ENCODE peak calls at places on chromosomes 3 and 15, in six cellular contexts. One of them, this sample, is unnamed.

GRCh38 chr3:5425371-5425770 is 237.9 kb downstream of the EDEM1 start:
- DNase-seq in astrocyte of the cerebellum: no peak
- DNase-seq in heart left ventricle: no peak
- DNase-seq in WERI-Rb-1: no peak
- DNase-seq in HFF-Myc: no peak
- DNase-seq in astrocyte: no peak
- DNase-seq in this sample: no peak

GRCh38 chr15:47663106-47663505 is 54.2 kb upstream of the SEMA6D start:
- DNase-seq in astrocyte of the cerebellum: no peak
- DNase-seq in heart left ventricle: no peak
- DNase-seq in WERI-Rb-1: no peak
- DNase-seq in HFF-Myc: no peak
- DNase-seq in astrocyte: no peak
- DNase-seq in this sample: no peak

GRCh38 chr15:68209735-68210408 is 4.7 kb upstream of the CALML4 start:
- DNase-seq in astrocyte of the cerebellum: no peak
- DNase-seq in heart left ventricle: no peak
- DNase-seq in WERI-Rb-1: no peak
- DNase-seq in HFF-Myc: no peak
- DNase-seq in astrocyte: no peak
- DNase-seq in this sample: no peak

GRCh38 chr3:185325946-185326791 is 36.8 kb upstream of the MAP3K13 start:
- DNase-seq in astrocyte of the cerebellum: no peak
- DNase-seq in heart left ventricle: no peak
- DNase-seq in WERI-Rb-1: no peak
- DNase-seq in HFF-Myc: no peak
- DNase-seq in astrocyte: no peak
- DNase-seq in this sample: no peak

GRCh38 chr3:144289057-144289456 is 317.4 kb downstream of the DIPK2A start:
- DNase-seq in astrocyte of the cerebellum: no peak
- DNase-seq in heart left ventricle: no peak
- DNase-seq in WERI-Rb-1: no peak
- DNase-seq in HFF-Myc: no peak
- DNase-seq in astrocyte: no peak
- DNase-seq in this sample: no peak

GRCh38 chr3:82883072-82883471 is 1121.6 kb upstream of the GBE1 start:
- DNase-seq in astrocyte of the cerebellum: no peak
- DNase-seq in heart left ventricle: no peak
- DNase-seq in WERI-Rb-1: no peak
- DNase-seq in HFF-Myc: no peak
- DNase-seq in astrocyte: no peak
- DNase-seq in this sample: no peak

GRCh38 chr15:99507016-99507731 is 58.6 kb upstream of the MEF2A start:
- DNase-seq in astrocyte of the cerebellum: peak
- DNase-seq in heart left ventricle: peak
- DNase-seq in WERI-Rb-1: no peak
- DNase-seq in HFF-Myc: peak
- DNase-seq in astrocyte: peak
- DNase-seq in this sample: no peak

GRCh38 chr3:94162700-94163099 is 99.8 kb downstream of the NSUN3 start:
- DNase-seq in astrocyte of the cerebellum: no peak
- DNase-seq in heart left ventricle: no peak
- DNase-seq in WERI-Rb-1: no peak
- DNase-seq in HFF-Myc: peak
- DNase-seq in astrocyte: peak
- DNase-seq in this sample: peak

GRCh38 chr3:179801831-179802230 is 149.0 kb downstream of the USP13 start:
- DNase-seq in astrocyte of the cerebellum: no peak
- DNase-seq in heart left ventricle: no peak
- DNase-seq in WERI-Rb-1: no peak
- DNase-seq in HFF-Myc: no peak
- DNase-seq in astrocyte: no peak
- DNase-seq in this sample: no peak

GRCh38 chr15:72999586-72999985 is 52.7 kb upstream of the NEO1 start:
- DNase-seq in astrocyte of the cerebellum: no peak
- DNase-seq in heart left ventricle: no peak
- DNase-seq in WERI-Rb-1: no peak
- DNase-seq in HFF-Myc: no peak
- DNase-seq in astrocyte: no peak
- DNase-seq in this sample: no peak

GRCh38 chr15:44882499-44882968 is 74.0 kb upstream of the TERB2 start:
- DNase-seq in astrocyte of the cerebellum: no peak
- DNase-seq in heart left ventricle: no peak
- DNase-seq in WERI-Rb-1: no peak
- DNase-seq in HFF-Myc: no peak
- DNase-seq in astrocyte: no peak
- DNase-seq in this sample: peak

GRCh38 chr3:78589242-78589641 is 1178.6 kb downstream of the ROBO1 start:
- DNase-seq in astrocyte of the cerebellum: no peak
- DNase-seq in heart left ventricle: no peak
- DNase-seq in WERI-Rb-1: no peak
- DNase-seq in HFF-Myc: no peak
- DNase-seq in astrocyte: no peak
- DNase-seq in this sample: no peak

GRCh38 chr15:70762469-70763119 is 764 bp downstream of the UACA start:
- DNase-seq in astrocyte of the cerebellum: no peak
- DNase-seq in heart left ventricle: peak
- DNase-seq in WERI-Rb-1: peak
- DNase-seq in HFF-Myc: no peak
- DNase-seq in astrocyte: peak
- DNase-seq in this sample: no peak

GRCh38 chr15:36643551-36643950 is 64.1 kb downstream of the CDIN1 start:
- DNase-seq in astrocyte of the cerebellum: peak
- DNase-seq in heart left ventricle: no peak
- DNase-seq in WERI-Rb-1: no peak
- DNase-seq in HFF-Myc: no peak
- DNase-seq in astrocyte: peak
- DNase-seq in this sample: no peak

GRCh38 chr15:99732711-99733267 is 448 bp downstream of the LYSMD4 start:
- DNase-seq in astrocyte of the cerebellum: no peak
- DNase-seq in heart left ventricle: no peak
- DNase-seq in WERI-Rb-1: no peak
- DNase-seq in HFF-Myc: no peak
- DNase-seq in astrocyte: no peak
- DNase-seq in this sample: no peak

DNA sequence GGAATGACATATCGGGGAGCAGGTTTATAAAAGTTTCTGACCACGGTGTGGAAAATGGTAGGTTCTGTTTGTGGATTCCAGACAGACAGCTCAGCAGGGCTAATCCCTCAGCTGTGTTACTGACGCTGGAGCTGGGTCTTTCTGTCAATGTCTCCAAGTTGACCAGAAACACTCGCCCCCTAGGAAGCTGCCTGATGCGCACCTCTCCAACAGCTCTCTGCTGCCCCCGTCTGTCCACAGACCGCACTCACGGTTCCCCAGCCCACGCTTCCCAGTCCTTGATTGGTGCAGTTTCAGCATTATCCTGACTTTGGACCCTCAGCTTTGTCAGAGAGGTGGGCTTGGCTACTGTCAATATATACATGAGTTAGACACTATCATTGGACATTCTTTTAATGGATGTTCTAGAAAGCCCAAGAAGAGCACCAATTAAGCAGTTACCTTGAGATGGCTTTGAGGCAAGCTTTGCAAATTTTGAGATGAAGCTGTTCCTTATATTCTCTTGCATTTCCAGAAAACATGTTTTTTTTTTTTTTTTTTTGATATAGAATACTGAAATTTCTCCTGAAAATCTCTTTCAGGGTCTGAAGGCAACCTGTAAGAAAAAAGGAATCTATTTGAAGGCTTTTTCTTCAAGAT is 98.9 kb upstream of the TBC1D5 start:
- DNase-seq in astrocyte of the cerebellum: peak
- DNase-seq in heart left ventricle: peak
- DNase-seq in WERI-Rb-1: peak
- DNase-seq in HFF-Myc: peak
- DNase-seq in astrocyte: peak
- DNase-seq in this sample: no peak
- TF ChIP-seq CTCF in astrocyte of the cerebellum: peak
- TF ChIP-seq CTCF in heart left ventricle: peak
- TF ChIP-seq CTCF in WERI-Rb-1: peak
- TF ChIP-seq CTCF in HFF-Myc: peak
- TF ChIP-seq CTCF in astrocyte: peak
- TF ChIP-seq CTCF in this sample: peak

DNA sequence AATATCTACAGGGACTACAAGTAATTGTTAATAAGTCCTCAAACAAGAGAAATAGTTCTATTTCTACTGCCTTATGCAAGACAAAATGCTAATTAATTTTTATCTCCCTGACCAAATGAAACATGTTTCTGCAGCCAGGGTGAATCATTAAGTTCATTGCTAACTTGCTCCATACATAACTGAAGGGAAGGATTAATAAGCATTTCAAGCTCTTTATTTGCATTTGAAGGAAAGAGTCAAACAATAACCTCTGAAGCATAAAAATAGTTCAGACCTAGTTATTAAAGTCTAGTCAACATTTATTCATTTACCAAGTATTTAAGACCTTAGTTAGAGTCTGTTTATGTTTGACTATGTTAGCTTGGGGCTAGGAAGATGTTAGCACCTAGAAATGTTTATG is 120.0 kb downstream of the ATP1B3 start:
- DNase-seq in astrocyte of the cerebellum: no peak
- DNase-seq in heart left ventricle: no peak
- DNase-seq in WERI-Rb-1: no peak
- DNase-seq in HFF-Myc: no peak
- DNase-seq in astrocyte: no peak
- DNase-seq in this sample: peak
- H3K4me3 ChIP-seq in astrocyte of the cerebellum: no peak
- H3K4me3 ChIP-seq in heart left ventricle: no peak
- H3K4me3 ChIP-seq in WERI-Rb-1: no peak
- H3K4me3 ChIP-seq in HFF-Myc: no peak
- H3K4me3 ChIP-seq in astrocyte: no peak
- H3K4me3 ChIP-seq in this sample: peak

GRCh38 chr15:92653836-92654524 is 1.6 kb downstream of the FAM174B start:
- DNase-seq in astrocyte of the cerebellum: no peak
- DNase-seq in heart left ventricle: no peak
- DNase-seq in WERI-Rb-1: peak
- DNase-seq in HFF-Myc: no peak
- DNase-seq in astrocyte: no peak
- DNase-seq in this sample: no peak
- TF ChIP-seq CTCF in astrocyte of the cerebellum: no peak
- TF ChIP-seq CTCF in heart left ventricle: no peak
- TF ChIP-seq CTCF in WERI-Rb-1: peak
- TF ChIP-seq CTCF in HFF-Myc: no peak
- TF ChIP-seq CTCF in astrocyte: no peak
- TF ChIP-seq CTCF in this sample: no peak

DNA sequence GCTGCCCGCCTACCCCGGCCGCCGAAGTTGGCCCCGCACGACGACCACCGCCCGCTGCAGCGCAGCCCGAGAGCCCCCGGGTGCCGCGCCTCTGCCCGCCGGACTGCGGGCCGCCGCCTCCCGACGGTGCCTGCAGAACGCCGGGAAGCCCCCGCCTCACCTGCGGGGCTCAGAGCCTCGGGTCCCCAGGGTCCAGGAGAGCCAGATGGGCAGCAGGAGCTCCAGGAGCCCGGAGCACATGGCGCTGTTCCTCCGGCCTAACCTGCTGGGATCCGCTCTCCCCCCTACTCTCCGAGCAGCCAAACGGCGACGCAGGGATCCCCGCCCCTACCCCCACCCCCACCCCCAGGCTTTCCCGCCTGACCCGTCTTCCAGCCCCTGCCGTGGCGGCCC is 615 bp upstream of the GABRB3 start:
- DNase-seq in astrocyte of the cerebellum: no peak
- DNase-seq in heart left ventricle: no peak
- DNase-seq in WERI-Rb-1: peak
- DNase-seq in HFF-Myc: no peak
- DNase-seq in astrocyte: no peak
- DNase-seq in this sample: no peak
- H3K4me3 ChIP-seq in astrocyte of the cerebellum: peak
- H3K4me3 ChIP-seq in heart left ventricle: peak
- H3K4me3 ChIP-seq in WERI-Rb-1: peak
- H3K4me3 ChIP-seq in HFF-Myc: no peak
- H3K4me3 ChIP-seq in astrocyte: peak
- H3K4me3 ChIP-seq in this sample: peak

GRCh38 chr3:16600771-16601538 is 4.3 kb downstream of the DAZL start:
- DNase-seq in astrocyte of the cerebellum: peak
- DNase-seq in heart left ventricle: peak
- DNase-seq in WERI-Rb-1: peak
- DNase-seq in HFF-Myc: peak
- DNase-seq in astrocyte: peak
- DNase-seq in this sample: peak

GRCh38 chr3:16599694-16600093 is 5.5 kb downstream of the DAZL start:
- DNase-seq in astrocyte of the cerebellum: no peak
- DNase-seq in heart left ventricle: no peak
- DNase-seq in WERI-Rb-1: no peak
- DNase-seq in HFF-Myc: no peak
- DNase-seq in astrocyte: no peak
- DNase-seq in this sample: no peak

GRCh38 chr3:16589867-16590624 is 15.2 kb downstream of the DAZL start:
- DNase-seq in astrocyte of the cerebellum: no peak
- DNase-seq in heart left ventricle: no peak
- DNase-seq in WERI-Rb-1: no peak
- DNase-seq in HFF-Myc: no peak
- DNase-seq in astrocyte: no peak
- DNase-seq in this sample: no peak

GRCh38 chr3:16596352-16597032 is 8.7 kb downstream of the DAZL start:
- DNase-seq in astrocyte of the cerebellum: no peak
- DNase-seq in heart left ventricle: no peak
- DNase-seq in WERI-Rb-1: no peak
- DNase-seq in HFF-Myc: no peak
- DNase-seq in astrocyte: no peak
- DNase-seq in this sample: no peak

GRCh38 chr3:16595778-16596177 is 9.4 kb downstream of the DAZL start:
- DNase-seq in astrocyte of the cerebellum: no peak
- DNase-seq in heart left ventricle: no peak
- DNase-seq in WERI-Rb-1: no peak
- DNase-seq in HFF-Myc: no peak
- DNase-seq in astrocyte: no peak
- DNase-seq in this sample: no peak
- TF ChIP-seq CTCF in astrocyte of the cerebellum: no peak
- TF ChIP-seq CTCF in heart left ventricle: no peak
- TF ChIP-seq CTCF in WERI-Rb-1: no peak
- TF ChIP-seq CTCF in HFF-Myc: no peak
- TF ChIP-seq CTCF in astrocyte: no peak
- TF ChIP-seq CTCF in this sample: no peak

GRCh38 chr3:170128259-170128976 is 53.1 kb downstream of the PHC3 start:
- DNase-seq in astrocyte of the cerebellum: no peak
- DNase-seq in heart left ventricle: no peak
- DNase-seq in WERI-Rb-1: no peak
- DNase-seq in HFF-Myc: no peak
- DNase-seq in astrocyte: no peak
- DNase-seq in this sample: no peak
- H3K4me3 ChIP-seq in astrocyte of the cerebellum: no peak
- H3K4me3 ChIP-seq in heart left ventricle: no peak
- H3K4me3 ChIP-seq in WERI-Rb-1: no peak
- H3K4me3 ChIP-seq in HFF-Myc: no peak
- H3K4me3 ChIP-seq in astrocyte: no peak
- H3K4me3 ChIP-seq in this sample: no peak